ENCODE peak calls at places on chromosomes 5 and 9, in eight cellular contexts. One of them, this sample, is unnamed.

GRCh38 chr5:95842955-95843544 is 20.5 kb upstream of the GLRX start:
- DNase-seq in upper lobe of left lung: no peak
- DNase-seq in IMR-90: peak; percentile 75
- DNase-seq in pancreas: no peak
- DNase-seq in HFF-Myc: no peak
- DNase-seq in AG10803: peak; percentile 43
- DNase-seq in choroid plexus epithelial cell: peak; percentile 91
- DNase-seq in fibroblast of mammary gland: peak; percentile 47
- DNase-seq in this sample: peak; percentile 76

GRCh38 chr5:40962207-40962955 is 53.1 kb downstream of the C7 start:
- DNase-seq in choroid plexus epithelial cell: no peak
- DNase-seq in AG10803: no peak
- DNase-seq in HFF-Myc: no peak
- DNase-seq in upper lobe of left lung: no peak
- DNase-seq in IMR-90: no peak
- DNase-seq in pancreas: no peak
- DNase-seq in fibroblast of mammary gland: peak; percentile 33
- DNase-seq in this sample: peak; percentile 21

GRCh38 chr9:136786451-136786850 is 4.7 kb upstream of the TMEM141 start:
- DNase-seq in pancreas: no peak
- DNase-seq in choroid plexus epithelial cell: no peak
- DNase-seq in AG10803: no peak
- DNase-seq in IMR-90: no peak
- DNase-seq in fibroblast of mammary gland: no peak
- DNase-seq in upper lobe of left lung: no peak
- DNase-seq in HFF-Myc: no peak
- DNase-seq in this sample: no peak

GRCh38 chr5:79984363-79984762 is 6.7 kb downstream of the MTX3 start:
- DNase-seq in choroid plexus epithelial cell: no peak
- DNase-seq in fibroblast of mammary gland: no peak
- DNase-seq in upper lobe of left lung: no peak
- DNase-seq in AG10803: no peak
- DNase-seq in HFF-Myc: no peak
- DNase-seq in pancreas: no peak
- DNase-seq in IMR-90: no peak
- DNase-seq in this sample: no peak

GRCh38 chr5:53006920-53007890 is 18.1 kb downstream of the ITGA2 start:
- DNase-seq in upper lobe of left lung: no peak
- DNase-seq in HFF-Myc: no peak
- DNase-seq in IMR-90: no peak
- DNase-seq in AG10803: peak; percentile 55
- DNase-seq in fibroblast of mammary gland: no peak
- DNase-seq in pancreas: no peak
- DNase-seq in choroid plexus epithelial cell: no peak
- DNase-seq in this sample: no peak

GRCh38 chr5:59548807-59549357 is 344.6 kb downstream of the PDE4D start:
- DNase-seq in pancreas: no peak
- DNase-seq in fibroblast of mammary gland: no peak
- DNase-seq in AG10803: no peak
- DNase-seq in HFF-Myc: no peak
- DNase-seq in upper lobe of left lung: no peak
- DNase-seq in choroid plexus epithelial cell: no peak
- DNase-seq in IMR-90: no peak
- DNase-seq in this sample: no peak

GRCh38 chr9:76866689-76867088 is 39.2 kb downstream of the PRUNE2 start:
- DNase-seq in upper lobe of left lung: no peak
- DNase-seq in IMR-90: peak; percentile 95
- DNase-seq in fibroblast of mammary gland: peak; percentile 96
- DNase-seq in AG10803: peak; percentile 94
- DNase-seq in HFF-Myc: peak; percentile 26
- DNase-seq in pancreas: no peak
- DNase-seq in choroid plexus epithelial cell: peak; percentile 75
- DNase-seq in this sample: peak; percentile 85

GRCh38 chr9:124810513-124811355 is 33.8 kb downstream of the OLFML2A start:
- DNase-seq in pancreas: no peak
- DNase-seq in choroid plexus epithelial cell: peak; percentile 94
- DNase-seq in IMR-90: peak; percentile 90
- DNase-seq in upper lobe of left lung: no peak
- DNase-seq in AG10803: peak; percentile 71
- DNase-seq in HFF-Myc: no peak
- DNase-seq in fibroblast of mammary gland: peak; percentile 83
- DNase-seq in this sample: peak; percentile 97

GRCh38 chr9:84061613-84062205 is 81.1 kb downstream of the RMI1 start:
- DNase-seq in pancreas: no peak
- DNase-seq in IMR-90: no peak
- DNase-seq in upper lobe of left lung: no peak
- DNase-seq in choroid plexus epithelial cell: no peak
- DNase-seq in HFF-Myc: no peak
- DNase-seq in AG10803: no peak
- DNase-seq in fibroblast of mammary gland: no peak
- DNase-seq in this sample: no peak

GRCh38 chr9:75148551-75148950 is 60.2 kb downstream of the OSTF1 start:
- DNase-seq in fibroblast of mammary gland: peak; percentile 75
- DNase-seq in upper lobe of left lung: no peak
- DNase-seq in IMR-90: peak; percentile 95
- DNase-seq in HFF-Myc: peak; percentile 41
- DNase-seq in pancreas: no peak
- DNase-seq in choroid plexus epithelial cell: peak; percentile 97
- DNase-seq in AG10803: peak; percentile 92
- DNase-seq in this sample: peak; percentile 96
- H3K4me3 ChIP-seq in fibroblast of mammary gland: no peak overlapping the region
- H3K4me3 ChIP-seq in upper lobe of left lung: no peak overlapping the region
- H3K4me3 ChIP-seq in IMR-90: no peak overlapping the region
- H3K4me3 ChIP-seq in HFF-Myc: no peak overlapping the region
- H3K4me3 ChIP-seq in pancreas: no peak overlapping the region
- H3K4me3 ChIP-seq in choroid plexus epithelial cell: no peak overlapping the region
- H3K4me3 ChIP-seq in AG10803: no peak overlapping the region
- H3K4me3 ChIP-seq in this sample: no peak overlapping the region

DNA sequence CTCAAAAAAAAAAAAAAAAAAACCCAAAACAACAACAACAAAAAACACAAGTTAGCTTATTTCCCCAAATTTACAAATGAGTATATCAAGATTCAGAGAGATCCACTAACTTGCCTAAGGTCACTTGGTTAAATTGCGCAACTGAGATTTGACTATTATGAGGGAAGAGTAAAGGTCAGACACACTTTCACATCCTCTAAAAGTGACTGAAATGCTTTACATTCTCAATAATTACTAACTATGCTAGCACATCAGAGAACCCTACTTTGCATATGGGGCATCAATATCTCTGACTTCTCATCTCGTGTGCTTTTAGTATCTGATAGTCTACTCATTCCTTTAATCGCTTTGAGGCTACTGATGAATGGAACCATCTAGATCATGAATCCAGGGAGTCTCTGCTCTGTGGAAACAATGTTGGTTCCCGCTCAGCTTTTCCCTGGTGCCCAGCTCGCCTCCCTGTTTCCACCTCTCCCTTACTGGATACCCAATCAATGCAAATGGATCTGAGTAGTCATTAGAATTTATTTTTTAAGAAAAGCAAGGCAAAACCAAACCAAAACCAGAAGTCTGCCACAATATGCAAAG is 182.1 kb upstream of the TRIM32 start:
- DNase-seq in pancreas: no peak
- DNase-seq in choroid plexus epithelial cell: no peak
- DNase-seq in HFF-Myc: no peak
- DNase-seq in IMR-90: no peak
- DNase-seq in AG10803: no peak
- DNase-seq in fibroblast of mammary gland: no peak
- DNase-seq in upper lobe of left lung: no peak
- DNase-seq in this sample: no peak
- TF ChIP-seq CTCF in pancreas: no peak
- TF ChIP-seq CTCF in choroid plexus epithelial cell: no peak
- TF ChIP-seq CTCF in HFF-Myc: no peak
- TF ChIP-seq CTCF in IMR-90: no peak
- TF ChIP-seq CTCF in AG10803: no peak
- TF ChIP-seq CTCF in fibroblast of mammary gland: no peak
- TF ChIP-seq CTCF in upper lobe of left lung: no peak
- TF ChIP-seq CTCF in this sample: no peak

DNA sequence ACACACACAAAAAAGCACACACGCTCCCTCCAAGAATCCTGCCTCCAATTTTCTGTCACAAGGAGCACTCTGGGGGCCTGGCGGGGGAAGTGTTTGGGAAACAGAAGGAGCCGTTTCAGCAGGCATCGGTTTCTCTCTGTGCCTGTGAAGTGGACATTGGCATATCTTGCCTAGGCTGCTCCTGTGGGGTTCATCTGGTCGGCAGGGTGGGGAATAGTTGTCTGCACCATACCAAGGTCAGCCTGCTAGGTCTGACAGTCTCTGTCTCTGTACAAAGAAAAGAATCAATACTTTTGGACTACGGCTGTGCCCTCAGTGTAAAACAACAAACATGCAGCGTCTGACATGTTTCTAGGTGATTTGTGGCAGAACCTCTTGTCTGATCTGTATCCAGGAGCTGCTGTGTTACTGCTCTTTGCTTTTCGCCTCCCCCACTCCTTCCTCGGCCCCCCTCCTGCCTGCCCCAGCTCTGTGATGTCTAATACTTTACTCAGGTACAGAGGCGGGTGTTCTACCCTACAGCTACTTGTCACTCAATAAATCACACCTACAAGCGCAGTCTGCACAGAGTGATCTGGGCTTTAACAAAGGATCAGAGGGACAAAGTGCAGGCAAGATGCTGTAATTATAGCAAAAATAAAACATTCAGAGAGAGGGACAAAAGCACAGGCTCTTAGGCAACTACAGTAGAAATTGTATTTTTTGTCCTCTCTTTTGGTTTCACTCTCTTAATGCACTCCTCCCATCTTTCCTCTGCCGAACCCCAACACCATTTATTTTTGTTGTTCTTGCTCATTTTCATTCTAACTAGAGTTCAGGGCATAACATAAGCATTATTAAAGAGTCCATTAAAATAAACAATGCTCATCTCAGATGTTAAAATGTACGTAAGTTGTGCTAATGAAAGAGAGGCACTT is 216.7 kb downstream of the BNC2 start:
- DNase-seq in IMR-90: no peak
- DNase-seq in pancreas: no peak
- DNase-seq in upper lobe of left lung: no peak
- DNase-seq in HFF-Myc: no peak
- DNase-seq in fibroblast of mammary gland: no peak
- DNase-seq in AG10803: no peak
- DNase-seq in choroid plexus epithelial cell: peak; percentile 37
- DNase-seq in this sample: no peak
- H3K4me3 ChIP-seq in IMR-90: peak overlapping the region; percentile 45
- H3K4me3 ChIP-seq in pancreas: no peak overlapping the region
- H3K4me3 ChIP-seq in upper lobe of left lung: no peak overlapping the region
- H3K4me3 ChIP-seq in HFF-Myc: no peak overlapping the region
- H3K4me3 ChIP-seq in fibroblast of mammary gland: no peak overlapping the region
- H3K4me3 ChIP-seq in AG10803: peak overlapping the region; percentile 4
- H3K4me3 ChIP-seq in choroid plexus epithelial cell: peak overlapping the region; percentile 24
- H3K4me3 ChIP-seq in this sample: no peak overlapping the region

DNA sequence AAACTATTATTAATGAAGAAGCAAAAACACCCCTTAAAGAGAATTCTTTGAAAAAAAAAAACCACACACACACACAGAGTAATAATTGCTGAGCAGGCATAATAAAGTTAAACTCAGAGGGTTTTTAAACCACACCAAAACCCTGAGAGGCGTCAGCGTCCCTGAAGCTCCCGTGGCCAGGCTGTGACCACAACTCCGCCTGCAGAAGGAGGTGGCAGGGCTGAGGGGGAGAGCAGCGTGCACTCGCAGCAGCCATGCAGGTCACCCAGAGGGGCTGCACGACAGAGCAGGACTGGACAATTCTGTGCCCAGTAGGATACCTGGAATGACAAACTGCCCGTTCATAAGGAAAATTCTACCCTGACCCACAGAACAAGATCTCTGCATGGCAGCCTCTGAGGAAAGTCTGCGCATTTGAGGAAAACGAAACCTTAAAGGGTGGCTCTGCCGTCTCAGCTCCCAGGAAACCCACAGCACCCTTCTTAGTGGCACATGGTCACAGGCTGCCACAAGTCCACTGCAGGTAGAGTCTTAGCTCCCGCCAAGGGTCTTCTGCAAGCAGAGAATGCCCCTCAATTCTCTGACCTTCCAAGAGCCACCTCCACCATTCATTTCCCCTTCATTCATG is 44.0 kb downstream of the ROR2 start:
- DNase-seq in upper lobe of left lung: peak; percentile 52
- DNase-seq in pancreas: no peak
- DNase-seq in IMR-90: no peak
- DNase-seq in fibroblast of mammary gland: no peak
- DNase-seq in choroid plexus epithelial cell: no peak
- DNase-seq in HFF-Myc: no peak
- DNase-seq in AG10803: no peak
- DNase-seq in this sample: no peak
- TF ChIP-seq CTCF in upper lobe of left lung: no peak
- TF ChIP-seq CTCF in pancreas: no peak
- TF ChIP-seq CTCF in IMR-90: no peak
- TF ChIP-seq CTCF in fibroblast of mammary gland: no peak
- TF ChIP-seq CTCF in choroid plexus epithelial cell: no peak
- TF ChIP-seq CTCF in HFF-Myc: no peak
- TF ChIP-seq CTCF in AG10803: no peak
- TF ChIP-seq CTCF in this sample: no peak

GRCh38 chr5:139636207-139636792 is 11.8 kb upstream of the CXXC5 start:
- DNase-seq in IMR-90: no peak
- DNase-seq in HFF-Myc: no peak
- DNase-seq in pancreas: no peak
- DNase-seq in choroid plexus epithelial cell: no peak
- DNase-seq in fibroblast of mammary gland: no peak
- DNase-seq in AG10803: no peak
- DNase-seq in upper lobe of left lung: no peak
- DNase-seq in this sample: peak; percentile 23

GRCh38 chr5:139636975-139637408 is 11.2 kb upstream of the CXXC5 start:
- DNase-seq in IMR-90: peak; percentile 51
- DNase-seq in HFF-Myc: no peak
- DNase-seq in fibroblast of mammary gland: peak; percentile 64
- DNase-seq in pancreas: no peak
- DNase-seq in AG10803: peak; percentile 51
- DNase-seq in choroid plexus epithelial cell: no peak
- DNase-seq in upper lobe of left lung: no peak
- DNase-seq in this sample: peak; percentile 47

GRCh38 chr5:139638090-139638735 is 9.9 kb upstream of the CXXC5 start:
- DNase-seq in upper lobe of left lung: peak; percentile 92
- DNase-seq in IMR-90: peak; percentile 66
- DNase-seq in pancreas: peak; percentile 96
- DNase-seq in choroid plexus epithelial cell: peak; percentile 64
- DNase-seq in HFF-Myc: no peak
- DNase-seq in AG10803: peak; percentile 90
- DNase-seq in fibroblast of mammary gland: peak; percentile 75
- DNase-seq in this sample: peak; percentile 73

GRCh38 chr5:139638736-139639618 is 9.2 kb upstream of the CXXC5 start:
- DNase-seq in IMR-90: no peak
- DNase-seq in choroid plexus epithelial cell: no peak
- DNase-seq in fibroblast of mammary gland: no peak
- DNase-seq in HFF-Myc: no peak
- DNase-seq in pancreas: no peak
- DNase-seq in upper lobe of left lung: no peak
- DNase-seq in AG10803: no peak
- DNase-seq in this sample: no peak

GRCh38 chr5:139637438-139638089 is 10.6 kb upstream of the CXXC5 start:
- DNase-seq in IMR-90: peak; percentile 74
- DNase-seq in upper lobe of left lung: peak; percentile 97
- DNase-seq in AG10803: peak; percentile 84
- DNase-seq in HFF-Myc: no peak
- DNase-seq in fibroblast of mammary gland: peak; percentile 74
- DNase-seq in pancreas: peak; percentile 96
- DNase-seq in choroid plexus epithelial cell: peak; percentile 80
- DNase-seq in this sample: peak; percentile 82
- H3K4me3 ChIP-seq in IMR-90: peak overlapping the region; percentile 47
- H3K4me3 ChIP-seq in upper lobe of left lung: peak overlapping the region; percentile 47
- H3K4me3 ChIP-seq in AG10803: peak overlapping the region; percentile 59
- H3K4me3 ChIP-seq in HFF-Myc: peak overlapping the region; percentile 35
- H3K4me3 ChIP-seq in fibroblast of mammary gland: peak overlapping the region; percentile 43
- H3K4me3 ChIP-seq in pancreas: peak overlapping the region; percentile 10
- H3K4me3 ChIP-seq in choroid plexus epithelial cell: peak overlapping the region; percentile 61
- H3K4me3 ChIP-seq in this sample: peak overlapping the region; percentile 8

This sample was measured in astrocyte of the spinal cord.